ENCODE peak calls at places on chromosomes 6 and 20, in four cellular contexts. A is smooth muscle cell of the brain vasculature, P is COR-L47, I is DMS 273 treated with DMSO at 0.1 percent for 48 hours. C is an unnamed sample.

GRCh38 chr20:53291548-53291947 is 302.1 kb downstream of the ZNF217 start:
- DNase-seq in A (no peak), P (no peak), I (peak), C (peak)

GRCh38 chr6:164014716-164015484 is 600.4 kb downstream of the QKI start:
- DNase-seq in A (no peak), P (peak), I (no peak), C (no peak)

GRCh38 chr6:98384766-98385165 is 449.6 kb upstream of the POU3F2 start:
- DNase-seq in A (no peak), P (no peak), I (no peak), C (no peak)

GRCh38 chr6:45026003-45026516 is 302.1 kb upstream of the RUNX2 start:
- DNase-seq in A (no peak), P (no peak), I (no peak), C (no peak)

GRCh38 chr20:33569290-33570094 is 79.6 kb downstream of the CBFA2T2 start:
- DNase-seq in A (no peak), P (no peak), I (no peak), C (peak)

GRCh38 chr6:109743739-109744138 is 52.6 kb downstream of the FIG4 start:
- DNase-seq in A (peak), P (no peak), I (no peak), C (no peak)

GRCh38 chr6:134908906-134909516 is 40.9 kb downstream of the ALDH8A1 start:
- DNase-seq in A (peak), P (no peak), I (no peak), C (no peak)

GRCh38 chr6:170177383-170178265 is 113.3 kb downstream of the DLL1 start:
- DNase-seq in A (no peak), P (no peak), I (no peak), C (no peak)

GRCh38 chr6:90369024-90369519 is 72.4 kb upstream of the BACH2 start:
- DNase-seq in A (peak), P (no peak), I (peak), C (no peak)

GRCh38 chr6:121666809-121667208 is 231.4 kb downstream of the GJA1 start:
- DNase-seq in A (peak), P (no peak), I (no peak), C (no peak)

GRCh38 chr6:45854343-45854742 is 161.3 kb downstream of the CLIC5 start:
- DNase-seq in A (no peak), P (peak), I (no peak), C (no peak)

GRCh38 chr20:50883856-50884255 is 47.4 kb downstream of the ADNP start:
- DNase-seq in A (no peak), P (no peak), I (no peak), C (no peak)

GRCh38 chr6:6801635-6802218 is 213.2 kb downstream of the LY86 start:
- DNase-seq in A (no peak), P (no peak), I (no peak), C (no peak)

GRCh38 chr6:169898788-169899480 is 147.5 kb downstream of the ERMARD start:
- DNase-seq in A (no peak), P (no peak), I (no peak), C (no peak)

GRCh38 chr20:23167436-23167835 is 81.3 kb upstream of the CD93 start:
- DNase-seq in A (no peak), P (no peak), I (no peak), C (no peak)

GRCh38 chr6:26030716-26031115 is 56.5 kb upstream of the HFE start:
- DNase-seq in A (no peak), P (no peak), I (no peak), C (no peak)